ENCODE peak calls at places on chromosomes 13 and 19, in nine cellular contexts. One of them, this sample, is unnamed.

GRCh38 chr13:29497137-29497654 is 98.3 kb downstream of the SLC7A1 start:
- DNase-seq in thoracic aorta: no peak
- DNase-seq in hypothalamus: no peak
- DNase-seq in stimulated activated CD8-positive, alpha-beta memory T cell treated with anti-CD3 and anti-CD28 coated beads, Interleukin-12 subunit alpha, Interleukin-12 subunit beta, amount 100 ng/mL, for 1 hour: no peak
- DNase-seq in hepatic stellate cell: peak; percentile 82
- DNase-seq in left colon: no peak
- DNase-seq in uterus: peak; percentile 63
- DNase-seq in stimulated activated CD4-positive, alpha-beta T cell treated with anti-CD3 and anti-CD28 coated beads, Interleukin-2, amount 100 ng/mL, for 24 hours: no peak
- DNase-seq in NCI-H2029 treated with DMSO at 0.1 percent for 48 hours: no peak
- DNase-seq in this sample: no peak

GRCh38 chr13:114142640-114143490 is 10.4 kb upstream of the RASA3 start:
- DNase-seq in thoracic aorta: no peak
- DNase-seq in hypothalamus: no peak
- DNase-seq in stimulated activated CD8-positive, alpha-beta memory T cell treated with anti-CD3 and anti-CD28 coated beads, Interleukin-12 subunit alpha, Interleukin-12 subunit beta, amount 100 ng/mL, for 1 hour: peak; percentile 66
- DNase-seq in hepatic stellate cell: no peak
- DNase-seq in left colon: peak; percentile 75
- DNase-seq in uterus: no peak
- DNase-seq in stimulated activated CD4-positive, alpha-beta T cell treated with anti-CD3 and anti-CD28 coated beads, Interleukin-2, amount 100 ng/mL, for 24 hours: peak; percentile 48
- DNase-seq in NCI-H2029 treated with DMSO at 0.1 percent for 48 hours: peak; percentile 21
- DNase-seq in this sample: no peak

GRCh38 chr13:66915596-66916185 is 314.4 kb downstream of the PCDH9 start:
- DNase-seq in thoracic aorta: no peak
- DNase-seq in hypothalamus: peak; percentile 16
- DNase-seq in stimulated activated CD8-positive, alpha-beta memory T cell treated with anti-CD3 and anti-CD28 coated beads, Interleukin-12 subunit alpha, Interleukin-12 subunit beta, amount 100 ng/mL, for 1 hour: no peak
- DNase-seq in hepatic stellate cell: peak; percentile 2
- DNase-seq in left colon: no peak
- DNase-seq in uterus: no peak
- DNase-seq in stimulated activated CD4-positive, alpha-beta T cell treated with anti-CD3 and anti-CD28 coated beads, Interleukin-2, amount 100 ng/mL, for 24 hours: no peak
- DNase-seq in NCI-H2029 treated with DMSO at 0.1 percent for 48 hours: no peak
- DNase-seq in this sample: no peak

GRCh38 chr13:44865722-44866484 is 123.4 kb downstream of the NUFIP1 start:
- DNase-seq in thoracic aorta: no peak
- DNase-seq in hypothalamus: no peak
- DNase-seq in stimulated activated CD8-positive, alpha-beta memory T cell treated with anti-CD3 and anti-CD28 coated beads, Interleukin-12 subunit alpha, Interleukin-12 subunit beta, amount 100 ng/mL, for 1 hour: no peak
- DNase-seq in hepatic stellate cell: no peak
- DNase-seq in left colon: no peak
- DNase-seq in uterus: peak; percentile 75
- DNase-seq in stimulated activated CD4-positive, alpha-beta T cell treated with anti-CD3 and anti-CD28 coated beads, Interleukin-2, amount 100 ng/mL, for 24 hours: no peak
- DNase-seq in NCI-H2029 treated with DMSO at 0.1 percent for 48 hours: no peak
- DNase-seq in this sample: peak; percentile 53

GRCh38 chr19:18466354-18466753 is 28.4 kb upstream of the ISYNA1 start:
- DNase-seq in thoracic aorta: no peak
- DNase-seq in hypothalamus: no peak
- DNase-seq in stimulated activated CD8-positive, alpha-beta memory T cell treated with anti-CD3 and anti-CD28 coated beads, Interleukin-12 subunit alpha, Interleukin-12 subunit beta, amount 100 ng/mL, for 1 hour: no peak
- DNase-seq in hepatic stellate cell: no peak
- DNase-seq in left colon: no peak
- DNase-seq in uterus: no peak
- DNase-seq in stimulated activated CD4-positive, alpha-beta T cell treated with anti-CD3 and anti-CD28 coated beads, Interleukin-2, amount 100 ng/mL, for 24 hours: no peak
- DNase-seq in NCI-H2029 treated with DMSO at 0.1 percent for 48 hours: no peak
- DNase-seq in this sample: no peak

GRCh38 chr19:19643158-19644053 is at the start of gene GMIP:
- DNase-seq in thoracic aorta: no peak
- DNase-seq in hypothalamus: peak; percentile 44
- DNase-seq in stimulated activated CD8-positive, alpha-beta memory T cell treated with anti-CD3 and anti-CD28 coated beads, Interleukin-12 subunit alpha, Interleukin-12 subunit beta, amount 100 ng/mL, for 1 hour: peak; percentile 80
- DNase-seq in hepatic stellate cell: peak; percentile 83
- DNase-seq in left colon: peak; percentile 95
- DNase-seq in uterus: peak; percentile 78
- DNase-seq in stimulated activated CD4-positive, alpha-beta T cell treated with anti-CD3 and anti-CD28 coated beads, Interleukin-2, amount 100 ng/mL, for 24 hours: peak; percentile 91
- DNase-seq in NCI-H2029 treated with DMSO at 0.1 percent for 48 hours: peak; percentile 45
- DNase-seq in this sample: peak; percentile 83

GRCh38 chr13:89454736-89455135 is 1783.6 kb downstream of the SLITRK5 start:
- DNase-seq in thoracic aorta: no peak
- DNase-seq in hypothalamus: no peak
- DNase-seq in stimulated activated CD8-positive, alpha-beta memory T cell treated with anti-CD3 and anti-CD28 coated beads, Interleukin-12 subunit alpha, Interleukin-12 subunit beta, amount 100 ng/mL, for 1 hour: no peak
- DNase-seq in hepatic stellate cell: no peak
- DNase-seq in left colon: no peak
- DNase-seq in uterus: no peak
- DNase-seq in stimulated activated CD4-positive, alpha-beta T cell treated with anti-CD3 and anti-CD28 coated beads, Interleukin-2, amount 100 ng/mL, for 24 hours: no peak
- DNase-seq in NCI-H2029 treated with DMSO at 0.1 percent for 48 hours: no peak
- DNase-seq in this sample: no peak

GRCh38 chr19:12090807-12091206 is 26.3 kb downstream of the ZNF844 start:
- DNase-seq in thoracic aorta: peak; percentile 3
- DNase-seq in hypothalamus: peak; percentile 9
- DNase-seq in stimulated activated CD8-positive, alpha-beta memory T cell treated with anti-CD3 and anti-CD28 coated beads, Interleukin-12 subunit alpha, Interleukin-12 subunit beta, amount 100 ng/mL, for 1 hour: peak; percentile 30
- DNase-seq in hepatic stellate cell: peak; percentile 67
- DNase-seq in left colon: peak; percentile 59
- DNase-seq in uterus: peak; percentile 39
- DNase-seq in stimulated activated CD4-positive, alpha-beta T cell treated with anti-CD3 and anti-CD28 coated beads, Interleukin-2, amount 100 ng/mL, for 24 hours: peak; percentile 81
- DNase-seq in NCI-H2029 treated with DMSO at 0.1 percent for 48 hours: peak; percentile 11
- DNase-seq in this sample: peak; percentile 73

GRCh38 chr19:7542556-7543348 is 7.2 kb downstream of the PNPLA6 start:
- DNase-seq in thoracic aorta: no peak
- DNase-seq in hypothalamus: no peak
- DNase-seq in stimulated activated CD8-positive, alpha-beta memory T cell treated with anti-CD3 and anti-CD28 coated beads, Interleukin-12 subunit alpha, Interleukin-12 subunit beta, amount 100 ng/mL, for 1 hour: no peak
- DNase-seq in hepatic stellate cell: no peak
- DNase-seq in left colon: no peak
- DNase-seq in uterus: no peak
- DNase-seq in stimulated activated CD4-positive, alpha-beta T cell treated with anti-CD3 and anti-CD28 coated beads, Interleukin-2, amount 100 ng/mL, for 24 hours: no peak
- DNase-seq in NCI-H2029 treated with DMSO at 0.1 percent for 48 hours: no peak
- DNase-seq in this sample: no peak

GRCh38 chr19:22595918-22596341 is 38.2 kb upstream of the ZNF492 start:
- DNase-seq in thoracic aorta: no peak
- DNase-seq in hypothalamus: no peak
- DNase-seq in stimulated activated CD8-positive, alpha-beta memory T cell treated with anti-CD3 and anti-CD28 coated beads, Interleukin-12 subunit alpha, Interleukin-12 subunit beta, amount 100 ng/mL, for 1 hour: no peak
- DNase-seq in hepatic stellate cell: no peak
- DNase-seq in left colon: peak; percentile 6
- DNase-seq in uterus: peak; percentile 72
- DNase-seq in stimulated activated CD4-positive, alpha-beta T cell treated with anti-CD3 and anti-CD28 coated beads, Interleukin-2, amount 100 ng/mL, for 24 hours: peak; percentile 2
- DNase-seq in NCI-H2029 treated with DMSO at 0.1 percent for 48 hours: no peak
- DNase-seq in this sample: peak; percentile 87

GRCh38 chr13:32938907-32939306 is 77.3 kb upstream of the KL start:
- DNase-seq in thoracic aorta: no peak
- DNase-seq in hypothalamus: no peak
- DNase-seq in stimulated activated CD8-positive, alpha-beta memory T cell treated with anti-CD3 and anti-CD28 coated beads, Interleukin-12 subunit alpha, Interleukin-12 subunit beta, amount 100 ng/mL, for 1 hour: no peak
- DNase-seq in hepatic stellate cell: no peak
- DNase-seq in left colon: no peak
- DNase-seq in uterus: no peak
- DNase-seq in stimulated activated CD4-positive, alpha-beta T cell treated with anti-CD3 and anti-CD28 coated beads, Interleukin-2, amount 100 ng/mL, for 24 hours: no peak
- DNase-seq in NCI-H2029 treated with DMSO at 0.1 percent for 48 hours: no peak
- DNase-seq in this sample: no peak

GRCh38 chr13:27194895-27195764 is 23.5 kb upstream of the USP12 start:
- DNase-seq in thoracic aorta: no peak
- DNase-seq in hypothalamus: no peak
- DNase-seq in stimulated activated CD8-positive, alpha-beta memory T cell treated with anti-CD3 and anti-CD28 coated beads, Interleukin-12 subunit alpha, Interleukin-12 subunit beta, amount 100 ng/mL, for 1 hour: no peak
- DNase-seq in hepatic stellate cell: peak; percentile 78
- DNase-seq in left colon: no peak
- DNase-seq in uterus: no peak
- DNase-seq in stimulated activated CD4-positive, alpha-beta T cell treated with anti-CD3 and anti-CD28 coated beads, Interleukin-2, amount 100 ng/mL, for 24 hours: no peak
- DNase-seq in NCI-H2029 treated with DMSO at 0.1 percent for 48 hours: no peak
- DNase-seq in this sample: no peak

GRCh38 chr19:18156268-18156667 is 3.3 kb downstream of the PIK3R2 start:
- DNase-seq in thoracic aorta: no peak
- DNase-seq in hypothalamus: no peak
- DNase-seq in stimulated activated CD8-positive, alpha-beta memory T cell treated with anti-CD3 and anti-CD28 coated beads, Interleukin-12 subunit alpha, Interleukin-12 subunit beta, amount 100 ng/mL, for 1 hour: no peak
- DNase-seq in hepatic stellate cell: no peak
- DNase-seq in left colon: no peak
- DNase-seq in uterus: no peak
- DNase-seq in stimulated activated CD4-positive, alpha-beta T cell treated with anti-CD3 and anti-CD28 coated beads, Interleukin-2, amount 100 ng/mL, for 24 hours: no peak
- DNase-seq in NCI-H2029 treated with DMSO at 0.1 percent for 48 hours: no peak
- DNase-seq in this sample: no peak

GRCh38 chr13:24512208-24513068 is at the start of gene PARP4:
- DNase-seq in thoracic aorta: no peak
- DNase-seq in hypothalamus: peak; percentile 86
- DNase-seq in stimulated activated CD8-positive, alpha-beta memory T cell treated with anti-CD3 and anti-CD28 coated beads, Interleukin-12 subunit alpha, Interleukin-12 subunit beta, amount 100 ng/mL, for 1 hour: peak; percentile 31
- DNase-seq in hepatic stellate cell: peak; percentile 79
- DNase-seq in left colon: peak; percentile 90
- DNase-seq in uterus: peak; percentile 73
- DNase-seq in stimulated activated CD4-positive, alpha-beta T cell treated with anti-CD3 and anti-CD28 coated beads, Interleukin-2, amount 100 ng/mL, for 24 hours: peak; percentile 74
- DNase-seq in NCI-H2029 treated with DMSO at 0.1 percent for 48 hours: peak; percentile 3
- DNase-seq in this sample: peak; percentile 81

GRCh38 chr13:101424381-101425155 is 8.3 kb upstream of the NALCN start:
- DNase-seq in thoracic aorta: no peak
- DNase-seq in hypothalamus: peak; percentile 60
- DNase-seq in stimulated activated CD8-positive, alpha-beta memory T cell treated with anti-CD3 and anti-CD28 coated beads, Interleukin-12 subunit alpha, Interleukin-12 subunit beta, amount 100 ng/mL, for 1 hour: no peak
- DNase-seq in hepatic stellate cell: no peak
- DNase-seq in left colon: no peak
- DNase-seq in uterus: no peak
- DNase-seq in stimulated activated CD4-positive, alpha-beta T cell treated with anti-CD3 and anti-CD28 coated beads, Interleukin-2, amount 100 ng/mL, for 24 hours: no peak
- DNase-seq in NCI-H2029 treated with DMSO at 0.1 percent for 48 hours: no peak
- DNase-seq in this sample: no peak

GRCh38 chr13:26589754-26590153 is 32.3 kb downstream of the WASF3 start:
- DNase-seq in thoracic aorta: no peak
- DNase-seq in hypothalamus: no peak
- DNase-seq in stimulated activated CD8-positive, alpha-beta memory T cell treated with anti-CD3 and anti-CD28 coated beads, Interleukin-12 subunit alpha, Interleukin-12 subunit beta, amount 100 ng/mL, for 1 hour: no peak
- DNase-seq in hepatic stellate cell: no peak
- DNase-seq in left colon: no peak
- DNase-seq in uterus: no peak
- DNase-seq in stimulated activated CD4-positive, alpha-beta T cell treated with anti-CD3 and anti-CD28 coated beads, Interleukin-2, amount 100 ng/mL, for 24 hours: no peak
- DNase-seq in NCI-H2029 treated with DMSO at 0.1 percent for 48 hours: no peak
- DNase-seq in this sample: no peak

GRCh38 chr13:113947321-113948033 is 26.4 kb downstream of the C13orf46 start:
- DNase-seq in thoracic aorta: peak; percentile 4
- DNase-seq in hypothalamus: no peak
- DNase-seq in stimulated activated CD8-positive, alpha-beta memory T cell treated with anti-CD3 and anti-CD28 coated beads, Interleukin-12 subunit alpha, Interleukin-12 subunit beta, amount 100 ng/mL, for 1 hour: no peak
- DNase-seq in hepatic stellate cell: peak; percentile 77
- DNase-seq in left colon: peak; percentile 63
- DNase-seq in uterus: peak; percentile 82
- DNase-seq in stimulated activated CD4-positive, alpha-beta T cell treated with anti-CD3 and anti-CD28 coated beads, Interleukin-2, amount 100 ng/mL, for 24 hours: no peak
- DNase-seq in NCI-H2029 treated with DMSO at 0.1 percent for 48 hours: no peak
- DNase-seq in this sample: no peak

GRCh38 chr19:12834976-12835757 is 788 bp upstream of the RTBDN start:
- DNase-seq in thoracic aorta: no peak
- DNase-seq in hypothalamus: no peak
- DNase-seq in stimulated activated CD8-positive, alpha-beta memory T cell treated with anti-CD3 and anti-CD28 coated beads, Interleukin-12 subunit alpha, Interleukin-12 subunit beta, amount 100 ng/mL, for 1 hour: no peak
- DNase-seq in hepatic stellate cell: no peak
- DNase-seq in left colon: peak; percentile 47
- DNase-seq in uterus: no peak
- DNase-seq in stimulated activated CD4-positive, alpha-beta T cell treated with anti-CD3 and anti-CD28 coated beads, Interleukin-2, amount 100 ng/mL, for 24 hours: peak; percentile 47
- DNase-seq in NCI-H2029 treated with DMSO at 0.1 percent for 48 hours: peak; percentile 42
- DNase-seq in this sample: no peak

GRCh38 chr19:16749326-16749725 is 29.7 kb downstream of the NWD1 start:
- DNase-seq in thoracic aorta: no peak
- DNase-seq in hypothalamus: no peak
- DNase-seq in stimulated activated CD8-positive, alpha-beta memory T cell treated with anti-CD3 and anti-CD28 coated beads, Interleukin-12 subunit alpha, Interleukin-12 subunit beta, amount 100 ng/mL, for 1 hour: no peak
- DNase-seq in hepatic stellate cell: no peak
- DNase-seq in left colon: no peak
- DNase-seq in uterus: no peak
- DNase-seq in stimulated activated CD4-positive, alpha-beta T cell treated with anti-CD3 and anti-CD28 coated beads, Interleukin-2, amount 100 ng/mL, for 24 hours: no peak
- DNase-seq in NCI-H2029 treated with DMSO at 0.1 percent for 48 hours: no peak
- DNase-seq in this sample: no peak

GRCh38 chr13:48001127-48001881 is at the start of gene SUCLA2:
- DNase-seq in thoracic aorta: peak; percentile 54
- DNase-seq in hypothalamus: peak; percentile 88
- DNase-seq in stimulated activated CD8-positive, alpha-beta memory T cell treated with anti-CD3 and anti-CD28 coated beads, Interleukin-12 subunit alpha, Interleukin-12 subunit beta, amount 100 ng/mL, for 1 hour: peak; percentile 77
- DNase-seq in hepatic stellate cell: peak; percentile 97
- DNase-seq in left colon: peak; percentile 93
- DNase-seq in uterus: peak; percentile 88
- DNase-seq in stimulated activated CD4-positive, alpha-beta T cell treated with anti-CD3 and anti-CD28 coated beads, Interleukin-2, amount 100 ng/mL, for 24 hours: peak; percentile 94
- DNase-seq in NCI-H2029 treated with DMSO at 0.1 percent for 48 hours: peak; percentile 19
- DNase-seq in this sample: peak; percentile 84

GRCh38 chr13:24127116-24127631 is 33.3 kb upstream of the SPATA13 start:
- DNase-seq in thoracic aorta: no peak
- DNase-seq in hypothalamus: no peak
- DNase-seq in stimulated activated CD8-positive, alpha-beta memory T cell treated with anti-CD3 and anti-CD28 coated beads, Interleukin-12 subunit alpha, Interleukin-12 subunit beta, amount 100 ng/mL, for 1 hour: no peak
- DNase-seq in hepatic stellate cell: no peak
- DNase-seq in left colon: peak; percentile 51
- DNase-seq in uterus: no peak
- DNase-seq in stimulated activated CD4-positive, alpha-beta T cell treated with anti-CD3 and anti-CD28 coated beads, Interleukin-2, amount 100 ng/mL, for 24 hours: peak; percentile 12
- DNase-seq in NCI-H2029 treated with DMSO at 0.1 percent for 48 hours: no peak
- DNase-seq in this sample: no peak

This sample was measured in coronary artery.